ENCODE peak calls at places on chromosomes 7 and 10, in seven cellular contexts. J, U, F, C, O, Y and X are unnamed samples.

GRCh38 chr10:74293686-74294365 is 142.8 kb downstream of the ADK start:
- DNase-seq in F (no peak), U (peak), O (peak), Y (no peak), J (no peak), C (no peak), X (no peak)

GRCh38 chr10:62463364-62463763 is 89.2 kb downstream of the ZNF365 start:
- DNase-seq in J (no peak), O (no peak), C (no peak), F (no peak), Y (no peak), U (no peak), X (no peak)

GRCh38 chr10:28211759-28212158 is 91.1 kb downstream of the MPP7 start:
- DNase-seq in O (no peak), F (no peak), C (no peak), U (no peak), J (no peak), Y (no peak), X (no peak)

GRCh38 chr7:148356303-148356702 is 234.3 kb upstream of the C7orf33 start:
- DNase-seq in U (no peak), F (no peak), O (no peak), C (peak), J (no peak), Y (no peak), X (peak)

GRCh38 chr10:27890971-27891370 is 107.9 kb downstream of the ODAD2 start:
- DNase-seq in O (no peak), C (no peak), U (no peak), F (no peak), Y (no peak), J (no peak), X (no peak)

GRCh38 chr7:80054356-80054755 is 80.3 kb upstream of the GNAI1 start:
- DNase-seq in F (no peak), O (no peak), C (no peak), J (no peak), U (peak), Y (no peak), X (no peak)

GRCh38 chr7:69864283-69864682 is 266.0 kb downstream of the AUTS2 start:
- DNase-seq in C (no peak), J (no peak), U (no peak), O (no peak), F (no peak), Y (no peak), X (no peak)

GRCh38 chr7:16261654-16262053 is 159.7 kb downstream of the CRPPA start:
- DNase-seq in J (no peak), C (no peak), Y (no peak), O (no peak), U (no peak), F (no peak), X (no peak)

GRCh38 chr10:124522903-124523260 is 61.3 kb downstream of the LHPP start:
- DNase-seq in Y (no peak), C (no peak), U (no peak), J (no peak), O (peak), F (peak), X (no peak)

GRCh38 chr10:129605266-129605985 is 138.4 kb downstream of the MGMT start:
- DNase-seq in F (no peak), C (no peak), O (no peak), Y (no peak), J (no peak), U (peak), X (no peak)

GRCh38 chr7:30976381-30976780 is 12.6 kb downstream of the GHRHR start:
- DNase-seq in U (no peak), F (no peak), J (no peak), Y (no peak), C (no peak), O (no peak), X (no peak)

GRCh38 chr7:6577369-6578113 is at the start of gene ZDHHC4:
- DNase-seq in F (peak), Y (peak), J (peak), U (peak), O (peak), C (peak), X (peak)

GRCh38 chr7:130363156-130363847 is 17.0 kb upstream of the CPA1 start:
- DNase-seq in C (no peak), F (no peak), J (no peak), Y (no peak), O (peak), U (peak), X (peak)

GRCh38 chr7:128763541-128763940 is 12.1 kb downstream of the OPN1SW start:
- DNase-seq in F (no peak), Y (no peak), O (no peak), J (no peak), U (no peak), C (no peak), X (no peak)

GRCh38 chr10:15068802-15069201 is 19.8 kb downstream of the ACBD7 start:
- DNase-seq in J (no peak), O (no peak), Y (no peak), F (no peak), C (no peak), U (peak), X (no peak)

GRCh38 chr10:14742815-14743214 is 31.9 kb downstream of the FAM107B start:
- DNase-seq in U (no peak), J (no peak), O (peak), C (no peak), Y (peak), F (no peak), X (no peak)

GRCh38 chr7:1240917-1241509 is 8.3 kb downstream of the UNCX start:
- DNase-seq in C (peak), Y (no peak), F (no peak), U (no peak), J (no peak), O (no peak), X (no peak)

GRCh38 chr7:1243290-1243963 is 10.8 kb downstream of the UNCX start:
- DNase-seq in C (peak), F (no peak), Y (no peak), J (no peak), O (no peak), U (no peak), X (no peak)

GRCh38 chr7:1242601-1243289 is 10.1 kb downstream of the UNCX start:
- DNase-seq in U (no peak), F (no peak), J (no peak), O (no peak), Y (no peak), C (peak), X (no peak)

GRCh38 chr7:1241510-1242128 is 8.9 kb downstream of the UNCX start:
- DNase-seq in F (no peak), O (no peak), U (no peak), J (no peak), Y (no peak), C (peak), X (no peak)

GRCh38 chr7:1242129-1242572 is 9.5 kb downstream of the UNCX start:
- DNase-seq in Y (no peak), C (peak), F (no peak), O (no peak), J (no peak), U (no peak), X (no peak)
- TF ChIP-seq POLR2A in Y (no peak), C (no peak), F (no peak), O (no peak), J (no peak), U (no peak), X (no peak)

GRCh38 chr7:45921381-45921698 is 268 bp upstream of the IGFBP3 start:
- DNase-seq in J (no peak), F (no peak), U (no peak), O (no peak), C (no peak), Y (peak), X (no peak)
- H3K4me3 ChIP-seq in J (peak), F (peak), U (peak), O (peak), C (peak), Y (peak), X (peak)

GRCh38 chr7:135355377-135356048 is 121.9 kb downstream of the STRA8 start:
- DNase-seq in O (peak), F (no peak), U (no peak), J (no peak), Y (no peak), C (no peak), X (no peak)

GRCh38 chr7:135349746-135350145 is 116.1 kb downstream of the STRA8 start:
- DNase-seq in C (no peak), O (no peak), J (no peak), U (peak), Y (no peak), F (no peak), X (no peak)

GRCh38 chr7:135353832-135354231 is 120.2 kb downstream of the STRA8 start:
- DNase-seq in Y (no peak), C (no peak), O (no peak), U (no peak), J (no peak), F (no peak), X (no peak)

DNA sequence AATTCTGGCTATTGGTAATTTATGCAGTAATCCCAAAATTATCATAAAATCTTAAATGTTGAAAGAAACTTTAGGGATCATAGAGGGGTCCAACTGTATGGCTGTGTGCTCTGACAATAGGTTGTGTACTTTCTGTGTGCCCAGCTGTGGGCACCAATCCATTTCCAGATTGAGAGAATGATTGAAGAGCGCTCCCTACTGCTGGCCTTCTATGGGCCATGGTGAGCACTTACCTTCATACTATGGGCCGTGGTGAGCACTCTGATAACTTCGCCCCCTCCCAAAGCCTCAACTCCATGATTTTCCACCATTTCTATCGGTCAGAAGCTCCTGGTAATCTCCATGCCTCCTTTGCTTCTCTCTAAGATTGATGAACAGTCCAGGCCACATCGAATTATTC is 118.6 kb downstream of the STRA8 start:
- DNase-seq in Y (no peak), C (no peak), J (no peak), F (no peak), U (no peak), O (no peak), X (no peak)
- TF ChIP-seq CTCF in Y (no peak), C (no peak), J (no peak), F (no peak), U (no peak), O (no peak), X (no peak)

GRCh38 chr10:102629661-102630614 is 14.3 kb upstream of the TRIM8 start:
- DNase-seq in C (peak), J (no peak), F (no peak), U (peak), O (peak), Y (no peak), X (no peak)
- TF ChIP-seq POLR2A in C (no peak), J (no peak), F (no peak), U (no peak), O (no peak), Y (no peak), X (no peak)